ENCODE peak calls at places on chromosome 10, in seven cellular contexts. One of them, this sample, is unnamed.
A peak's percentile ranks its signal among the peaks of the same experiment; 100 is the strongest.

GRCh38 chr10:119834188-119834587 is 38.5 kb downstream of the MCMBP start:
- DNase-seq in CD4-positive, alpha-beta T cell: no peak
- DNase-seq in EH: peak; percentile 23
- DNase-seq in upper lobe of left lung: no peak
- DNase-seq in left ventricle myocardium inferior: no peak
- DNase-seq in effector CD4-positive, alpha-beta T cell: no peak
- DNase-seq in Kasumi-1: no peak
- DNase-seq in this sample: no peak

GRCh38 chr10:114319406-114320248 is 80.6 kb downstream of the VWA2 start:
- DNase-seq in effector CD4-positive, alpha-beta T cell: no peak
- DNase-seq in EH: no peak
- DNase-seq in left ventricle myocardium inferior: no peak
- DNase-seq in upper lobe of left lung: no peak
- DNase-seq in Kasumi-1: no peak
- DNase-seq in CD4-positive, alpha-beta T cell: no peak
- DNase-seq in this sample: no peak

GRCh38 chr10:111113961-111114830 is 37.4 kb downstream of the ADRA2A start:
- DNase-seq in effector CD4-positive, alpha-beta T cell: no peak
- DNase-seq in left ventricle myocardium inferior: no peak
- DNase-seq in EH: peak; percentile 10
- DNase-seq in upper lobe of left lung: no peak
- DNase-seq in Kasumi-1: peak; percentile 97
- DNase-seq in CD4-positive, alpha-beta T cell: no peak
- DNase-seq in this sample: peak; percentile 2

GRCh38 chr10:48253970-48254657 is 20.4 kb downstream of the FRMPD2 start:
- DNase-seq in EH: peak; percentile 93
- DNase-seq in Kasumi-1: no peak
- DNase-seq in left ventricle myocardium inferior: no peak
- DNase-seq in effector CD4-positive, alpha-beta T cell: no peak
- DNase-seq in upper lobe of left lung: no peak
- DNase-seq in CD4-positive, alpha-beta T cell: no peak
- DNase-seq in this sample: no peak

GRCh38 chr10:7407368-7408002 is 3.3 kb downstream of the SFMBT2 start:
- DNase-seq in EH: no peak
- DNase-seq in Kasumi-1: no peak
- DNase-seq in left ventricle myocardium inferior: peak; percentile 21
- DNase-seq in CD4-positive, alpha-beta T cell: no peak
- DNase-seq in effector CD4-positive, alpha-beta T cell: no peak
- DNase-seq in upper lobe of left lung: no peak
- DNase-seq in this sample: no peak

GRCh38 chr10:110353244-110354119 is 48.8 kb upstream of the SMNDC1 start:
- DNase-seq in EH: peak; percentile 94
- DNase-seq in effector CD4-positive, alpha-beta T cell: peak; percentile 44
- DNase-seq in upper lobe of left lung: no peak
- DNase-seq in Kasumi-1: no peak
- DNase-seq in CD4-positive, alpha-beta T cell: no peak
- DNase-seq in left ventricle myocardium inferior: no peak
- DNase-seq in this sample: peak; percentile 56

GRCh38 chr10:118590334-118590733 is 5.1 kb downstream of the PRLHR start:
- DNase-seq in Kasumi-1: no peak
- DNase-seq in effector CD4-positive, alpha-beta T cell: no peak
- DNase-seq in CD4-positive, alpha-beta T cell: no peak
- DNase-seq in left ventricle myocardium inferior: no peak
- DNase-seq in EH: peak; percentile 25
- DNase-seq in upper lobe of left lung: peak; percentile 53
- DNase-seq in this sample: peak; percentile 83

GRCh38 chr10:132987671-132988571 is 45.6 kb upstream of the CFAP46 start:
- DNase-seq in EH: peak; percentile 96
- DNase-seq in Kasumi-1: no peak
- DNase-seq in CD4-positive, alpha-beta T cell: no peak
- DNase-seq in upper lobe of left lung: no peak
- DNase-seq in effector CD4-positive, alpha-beta T cell: no peak
- DNase-seq in left ventricle myocardium inferior: no peak
- DNase-seq in this sample: no peak

GRCh38 chr10:86667421-86668181 is 710 bp upstream of the LDB3 start:
- DNase-seq in left ventricle myocardium inferior: peak; percentile 75
- DNase-seq in CD4-positive, alpha-beta T cell: no peak
- DNase-seq in effector CD4-positive, alpha-beta T cell: no peak
- DNase-seq in Kasumi-1: no peak
- DNase-seq in upper lobe of left lung: no peak
- DNase-seq in EH: no peak
- DNase-seq in this sample: no peak

GRCh38 chr10:32985341-32985764 is 27.3 kb upstream of the ITGB1 start:
- DNase-seq in Kasumi-1: no peak
- DNase-seq in left ventricle myocardium inferior: no peak
- DNase-seq in effector CD4-positive, alpha-beta T cell: no peak
- DNase-seq in CD4-positive, alpha-beta T cell: no peak
- DNase-seq in EH: peak; percentile 44
- DNase-seq in upper lobe of left lung: no peak
- DNase-seq in this sample: no peak

GRCh38 chr10:86684305-86684704 is 16.0 kb downstream of the LDB3 start:
- DNase-seq in EH: peak; percentile 83
- DNase-seq in left ventricle myocardium inferior: peak; percentile 71
- DNase-seq in CD4-positive, alpha-beta T cell: no peak
- DNase-seq in effector CD4-positive, alpha-beta T cell: no peak
- DNase-seq in Kasumi-1: no peak
- DNase-seq in upper lobe of left lung: no peak
- DNase-seq in this sample: no peak

GRCh38 chr10:126224967-126225671 is 163.2 kb downstream of the ADAM12 start:
- DNase-seq in EH: no peak
- DNase-seq in effector CD4-positive, alpha-beta T cell: no peak
- DNase-seq in upper lobe of left lung: no peak
- DNase-seq in CD4-positive, alpha-beta T cell: no peak
- DNase-seq in left ventricle myocardium inferior: no peak
- DNase-seq in Kasumi-1: no peak
- DNase-seq in this sample: no peak

GRCh38 chr10:4136121-4136520 is 351.1 kb upstream of the KLF6 start:
- DNase-seq in left ventricle myocardium inferior: no peak
- DNase-seq in upper lobe of left lung: no peak
- DNase-seq in EH: no peak
- DNase-seq in Kasumi-1: no peak
- DNase-seq in CD4-positive, alpha-beta T cell: no peak
- DNase-seq in effector CD4-positive, alpha-beta T cell: no peak
- DNase-seq in this sample: no peak

GRCh38 chr10:80569131-80569895 is 31.6 kb downstream of the SH2D4B start:
- DNase-seq in left ventricle myocardium inferior: no peak
- DNase-seq in effector CD4-positive, alpha-beta T cell: no peak
- DNase-seq in EH: no peak
- DNase-seq in Kasumi-1: no peak
- DNase-seq in upper lobe of left lung: no peak
- DNase-seq in CD4-positive, alpha-beta T cell: no peak
- DNase-seq in this sample: no peak

GRCh38 chr10:60905580-60905979 is 38.4 kb downstream of the RHOBTB1 start:
- DNase-seq in effector CD4-positive, alpha-beta T cell: no peak
- DNase-seq in upper lobe of left lung: peak; percentile 52
- DNase-seq in left ventricle myocardium inferior: peak; percentile 68
- DNase-seq in CD4-positive, alpha-beta T cell: no peak
- DNase-seq in EH: peak; percentile 54
- DNase-seq in Kasumi-1: no peak
- DNase-seq in this sample: peak; percentile 27

GRCh38 chr10:49272251-49273081 is 26.5 kb upstream of the C10orf71 start:
- DNase-seq in Kasumi-1: no peak
- DNase-seq in left ventricle myocardium inferior: peak; percentile 73
- DNase-seq in CD4-positive, alpha-beta T cell: no peak
- DNase-seq in effector CD4-positive, alpha-beta T cell: no peak
- DNase-seq in EH: peak; percentile 34
- DNase-seq in upper lobe of left lung: no peak
- DNase-seq in this sample: peak; percentile 30

GRCh38 chr10:95236068-95236903 is 42.2 kb downstream of the ACSM6 start:
- DNase-seq in left ventricle myocardium inferior: no peak
- DNase-seq in EH: peak; percentile 82
- DNase-seq in CD4-positive, alpha-beta T cell: no peak
- DNase-seq in upper lobe of left lung: no peak
- DNase-seq in effector CD4-positive, alpha-beta T cell: no peak
- DNase-seq in Kasumi-1: no peak
- DNase-seq in this sample: no peak

GRCh38 chr10:42753507-42754154 is 29.0 kb upstream of the BMS1 start:
- DNase-seq in CD4-positive, alpha-beta T cell: no peak
- DNase-seq in Kasumi-1: peak; percentile 33
- DNase-seq in left ventricle myocardium inferior: no peak
- DNase-seq in effector CD4-positive, alpha-beta T cell: no peak
- DNase-seq in upper lobe of left lung: no peak
- DNase-seq in EH: no peak
- DNase-seq in this sample: no peak

GRCh38 chr10:124524991-124525653 is 63.5 kb downstream of the LHPP start:
- DNase-seq in upper lobe of left lung: peak; percentile 33
- DNase-seq in left ventricle myocardium inferior: peak; percentile 73
- DNase-seq in effector CD4-positive, alpha-beta T cell: no peak
- DNase-seq in CD4-positive, alpha-beta T cell: no peak
- DNase-seq in EH: peak; percentile 9
- DNase-seq in Kasumi-1: no peak
- DNase-seq in this sample: peak; percentile 75

GRCh38 chr10:3067045-3067858 is at the start of gene PFKP:
- DNase-seq in Kasumi-1: no peak
- DNase-seq in left ventricle myocardium inferior: peak; percentile 50
- DNase-seq in effector CD4-positive, alpha-beta T cell: peak; percentile 50
- DNase-seq in upper lobe of left lung: no peak
- DNase-seq in EH: peak; percentile 46
- DNase-seq in CD4-positive, alpha-beta T cell: peak; percentile 41
- DNase-seq in this sample: no peak

GRCh38 chr10:98309366-98310355 is 41.7 kb upstream of the LOXL4 start:
- DNase-seq in Kasumi-1: peak; percentile 72
- DNase-seq in effector CD4-positive, alpha-beta T cell: no peak
- DNase-seq in left ventricle myocardium inferior: peak; percentile 72
- DNase-seq in EH: peak; percentile 87
- DNase-seq in CD4-positive, alpha-beta T cell: no peak
- DNase-seq in upper lobe of left lung: peak; percentile 65
- DNase-seq in this sample: peak; percentile 72

GRCh38 chr10:83222832-83223742 is 916.2 kb upstream of the GHITM start:
- DNase-seq in effector CD4-positive, alpha-beta T cell: no peak
- DNase-seq in CD4-positive, alpha-beta T cell: no peak
- DNase-seq in EH: no peak
- DNase-seq in Kasumi-1: no peak
- DNase-seq in left ventricle myocardium inferior: no peak
- DNase-seq in upper lobe of left lung: no peak
- DNase-seq in this sample: no peak

GRCh38 chr10:101237908-101238731 is 8.9 kb upstream of the LBX1 start:
- DNase-seq in CD4-positive, alpha-beta T cell: no peak
- DNase-seq in left ventricle myocardium inferior: no peak
- DNase-seq in effector CD4-positive, alpha-beta T cell: no peak
- DNase-seq in EH: no peak
- DNase-seq in Kasumi-1: no peak
- DNase-seq in upper lobe of left lung: no peak
- DNase-seq in this sample: no peak

GRCh38 chr10:18144928-18145327 is 4.7 kb downstream of the CACNB2 start:
- DNase-seq in CD4-positive, alpha-beta T cell: no peak
- DNase-seq in upper lobe of left lung: no peak
- DNase-seq in effector CD4-positive, alpha-beta T cell: no peak
- DNase-seq in left ventricle myocardium inferior: peak; percentile 62
- DNase-seq in Kasumi-1: no peak
- DNase-seq in EH: no peak
- DNase-seq in this sample: no peak

GRCh38 chr10:234708-235406 is 99.6 kb downstream of the ZMYND11 start:
- DNase-seq in EH: no peak
- DNase-seq in Kasumi-1: no peak
- DNase-seq in left ventricle myocardium inferior: no peak
- DNase-seq in CD4-positive, alpha-beta T cell: no peak
- DNase-seq in upper lobe of left lung: no peak
- DNase-seq in effector CD4-positive, alpha-beta T cell: no peak
- DNase-seq in this sample: no peak

GRCh38 chr10:31886885-31887284 is 41.7 kb downstream of the ARHGAP12 start:
- DNase-seq in effector CD4-positive, alpha-beta T cell: no peak
- DNase-seq in CD4-positive, alpha-beta T cell: no peak
- DNase-seq in EH: peak; percentile 6
- DNase-seq in upper lobe of left lung: no peak
- DNase-seq in left ventricle myocardium inferior: no peak
- DNase-seq in Kasumi-1: no peak
- DNase-seq in this sample: no peak

GRCh38 chr10:130485958-130486680 is 349.9 kb downstream of the GLRX3 start:
- DNase-seq in upper lobe of left lung: no peak
- DNase-seq in left ventricle myocardium inferior: no peak
- DNase-seq in CD4-positive, alpha-beta T cell: no peak
- DNase-seq in effector CD4-positive, alpha-beta T cell: no peak
- DNase-seq in Kasumi-1: no peak
- DNase-seq in EH: no peak
- DNase-seq in this sample: no peak

GRCh38 chr10:63382066-63382465 is 83.7 kb downstream of the JMJD1C start:
- DNase-seq in CD4-positive, alpha-beta T cell: no peak
- DNase-seq in Kasumi-1: no peak
- DNase-seq in effector CD4-positive, alpha-beta T cell: no peak
- DNase-seq in EH: no peak
- DNase-seq in upper lobe of left lung: no peak
- DNase-seq in left ventricle myocardium inferior: no peak
- DNase-seq in this sample: no peak

GRCh38 chr10:13815766-13816165 is 229.0 kb downstream of the PRPF18 start:
- DNase-seq in EH: peak; percentile 87
- DNase-seq in left ventricle myocardium inferior: no peak
- DNase-seq in CD4-positive, alpha-beta T cell: no peak
- DNase-seq in Kasumi-1: no peak
- DNase-seq in upper lobe of left lung: no peak
- DNase-seq in effector CD4-positive, alpha-beta T cell: no peak
- DNase-seq in this sample: no peak

GRCh38 chr10:69630651-69631400 is 779 bp downstream of the FAM241B start:
- DNase-seq in Kasumi-1: no peak
- DNase-seq in EH: no peak
- DNase-seq in CD4-positive, alpha-beta T cell: no peak
- DNase-seq in left ventricle myocardium inferior: no peak
- DNase-seq in upper lobe of left lung: no peak
- DNase-seq in effector CD4-positive, alpha-beta T cell: no peak
- DNase-seq in this sample: no peak

GRCh38 chr10:63206997-63207952 is 74.1 kb downstream of the NRBF2 start:
- DNase-seq in CD4-positive, alpha-beta T cell: no peak
- DNase-seq in left ventricle myocardium inferior: no peak
- DNase-seq in effector CD4-positive, alpha-beta T cell: no peak
- DNase-seq in Kasumi-1: peak; percentile 13
- DNase-seq in upper lobe of left lung: no peak
- DNase-seq in EH: peak; percentile 82
- DNase-seq in this sample: peak; percentile 75

GRCh38 chr10:130369645-130370381 is 233.6 kb downstream of the GLRX3 start:
- DNase-seq in EH: no peak
- DNase-seq in left ventricle myocardium inferior: no peak
- DNase-seq in CD4-positive, alpha-beta T cell: no peak
- DNase-seq in upper lobe of left lung: no peak
- DNase-seq in effector CD4-positive, alpha-beta T cell: no peak
- DNase-seq in Kasumi-1: no peak
- DNase-seq in this sample: no peak

GRCh38 chr10:131742371-131743000 is 158.3 kb upstream of the PPP2R2D start:
- DNase-seq in effector CD4-positive, alpha-beta T cell: no peak
- DNase-seq in left ventricle myocardium inferior: no peak
- DNase-seq in CD4-positive, alpha-beta T cell: no peak
- DNase-seq in EH: no peak
- DNase-seq in Kasumi-1: no peak
- DNase-seq in upper lobe of left lung: peak; percentile 9
- DNase-seq in this sample: no peak

GRCh38 chr10:48804740-48805182 is 120.1 kb downstream of the WDFY4 start:
- DNase-seq in effector CD4-positive, alpha-beta T cell: no peak
- DNase-seq in left ventricle myocardium inferior: no peak
- DNase-seq in CD4-positive, alpha-beta T cell: no peak
- DNase-seq in Kasumi-1: peak; percentile 79
- DNase-seq in upper lobe of left lung: peak; percentile 58
- DNase-seq in EH: no peak
- DNase-seq in this sample: no peak

GRCh38 chr10:30106987-30107386 is 47.6 kb upstream of the JCAD start:
- DNase-seq in upper lobe of left lung: no peak
- DNase-seq in CD4-positive, alpha-beta T cell: no peak
- DNase-seq in effector CD4-positive, alpha-beta T cell: no peak
- DNase-seq in left ventricle myocardium inferior: no peak
- DNase-seq in EH: no peak
- DNase-seq in Kasumi-1: no peak
- DNase-seq in this sample: no peak

GRCh38 chr10:122054046-122055025 is 65.4 kb downstream of the TACC2 start:
- DNase-seq in CD4-positive, alpha-beta T cell: no peak
- DNase-seq in upper lobe of left lung: peak; percentile 64
- DNase-seq in EH: peak; percentile 47
- DNase-seq in left ventricle myocardium inferior: peak; percentile 58
- DNase-seq in effector CD4-positive, alpha-beta T cell: no peak
- DNase-seq in Kasumi-1: no peak
- DNase-seq in this sample: peak; percentile 70